ENCODE peak calls at places on chromosomes 2 and 18, in seven cellular contexts. One of them, this sample, is unnamed.

GRCh38 chr18:42508683-42509347 is 553.8 kb downstream of the PIK3C3 start:
- DNase-seq in SK-N-SH: no peak
- DNase-seq in HepG2: no peak
- DNase-seq in K562: no peak
- DNase-seq in HCT116: no peak
- DNase-seq in GM12878: no peak
- DNase-seq in H1: no peak
- DNase-seq in this sample: no peak

GRCh38 chr2:99715956-99716355 is 226.1 kb upstream of the REV1 start:
- DNase-seq in HCT116: no peak
- DNase-seq in H1: no peak
- DNase-seq in K562: no peak
- DNase-seq in HepG2: no peak
- DNase-seq in SK-N-SH: no peak
- DNase-seq in GM12878: no peak
- DNase-seq in this sample: no peak

GRCh38 chr2:216308532-216308931 is 63.8 kb downstream of the MARCHF4 start:
- DNase-seq in HCT116: no peak
- DNase-seq in GM12878: no peak
- DNase-seq in SK-N-SH: no peak
- DNase-seq in H1: no peak
- DNase-seq in HepG2: no peak
- DNase-seq in K562: no peak
- DNase-seq in this sample: no peak

GRCh38 chr2:70518557-70518956 is 35.1 kb downstream of the TGFA start:
- DNase-seq in K562: no peak
- DNase-seq in H1: no peak
- DNase-seq in GM12878: no peak
- DNase-seq in SK-N-SH: no peak
- DNase-seq in HCT116: no peak
- DNase-seq in HepG2: no peak
- DNase-seq in this sample: no peak

GRCh38 chr2:240793313-240794177 is 26.5 kb downstream of the KIF1A start:
- DNase-seq in HCT116: no peak
- DNase-seq in K562: no peak
- DNase-seq in GM12878: no peak
- DNase-seq in SK-N-SH: no peak
- DNase-seq in HepG2: no peak
- DNase-seq in H1: no peak
- DNase-seq in this sample: peak

GRCh38 chr2:148970393-148970792 is 68.1 kb upstream of the LYPD6B start:
- DNase-seq in H1: no peak
- DNase-seq in K562: no peak
- DNase-seq in SK-N-SH: no peak
- DNase-seq in HCT116: no peak
- DNase-seq in GM12878: no peak
- DNase-seq in HepG2: no peak
- DNase-seq in this sample: no peak

GRCh38 chr18:55018602-55019001 is 59.3 kb upstream of the CCDC68 start:
- DNase-seq in SK-N-SH: no peak
- DNase-seq in HCT116: no peak
- DNase-seq in GM12878: no peak
- DNase-seq in K562: no peak
- DNase-seq in HepG2: no peak
- DNase-seq in H1: no peak
- DNase-seq in this sample: no peak

GRCh38 chr18:11379660-11380059 is 229.7 kb upstream of the SLC35G4 start:
- DNase-seq in HCT116: no peak
- DNase-seq in SK-N-SH: no peak
- DNase-seq in GM12878: no peak
- DNase-seq in HepG2: no peak
- DNase-seq in H1: no peak
- DNase-seq in K562: no peak
- DNase-seq in this sample: no peak

GRCh38 chr18:75691483-75691882 is 264.0 kb upstream of the SMIM21 start:
- DNase-seq in GM12878: no peak
- DNase-seq in K562: no peak
- DNase-seq in SK-N-SH: no peak
- DNase-seq in H1: no peak
- DNase-seq in HepG2: no peak
- DNase-seq in HCT116: no peak
- DNase-seq in this sample: no peak

GRCh38 chr2:28394997-28395333 is 2.3 kb downstream of the FOSL2 start:
- DNase-seq in H1: no peak
- DNase-seq in HepG2: no peak
- DNase-seq in GM12878: no peak
- DNase-seq in SK-N-SH: no peak
- DNase-seq in HCT116: no peak
- DNase-seq in K562: no peak
- DNase-seq in this sample: no peak

GRCh38 chr2:222427606-222428320 is 3.4 kb downstream of the SGPP2 start:
- DNase-seq in H1: no peak
- DNase-seq in HCT116: no peak
- DNase-seq in SK-N-SH: no peak
- DNase-seq in K562: no peak
- DNase-seq in HepG2: no peak
- DNase-seq in GM12878: no peak
- DNase-seq in this sample: no peak
- TF ChIP-seq JUND in H1: no peak
- TF ChIP-seq JUND in HCT116: no peak
- TF ChIP-seq JUND in SK-N-SH: no peak
- TF ChIP-seq JUND in K562: no peak
- TF ChIP-seq JUND in HepG2: no peak
- TF ChIP-seq JUND in GM12878: no peak
- TF ChIP-seq JUND in this sample: no peak

DNA sequence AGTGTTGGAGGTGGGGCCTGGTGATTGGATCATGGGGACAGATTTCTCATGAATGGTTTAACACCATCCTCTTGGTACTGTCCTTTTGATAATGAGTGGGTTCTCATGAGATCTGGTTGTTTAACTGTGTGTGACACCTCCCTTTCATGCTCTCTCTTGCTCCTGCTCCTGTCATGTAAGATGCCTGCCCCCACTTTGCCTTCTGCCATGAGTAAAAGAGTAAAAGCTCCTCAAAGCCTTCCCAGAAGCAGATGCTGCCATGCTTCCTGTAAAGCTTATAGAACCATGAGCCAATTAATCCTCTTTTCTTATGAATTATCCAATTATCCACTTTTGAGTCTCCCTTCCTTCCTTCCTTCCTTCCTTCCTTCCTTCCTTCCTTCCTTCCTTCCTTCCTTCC is 317.7 kb downstream of the RDH14 start:
- DNase-seq in HepG2: no peak
- DNase-seq in SK-N-SH: no peak
- DNase-seq in HCT116: no peak
- DNase-seq in GM12878: no peak
- DNase-seq in H1: no peak
- DNase-seq in K562: no peak
- DNase-seq in this sample: no peak
- TF ChIP-seq JUND in HepG2: no peak
- TF ChIP-seq JUND in SK-N-SH: no peak
- TF ChIP-seq JUND in HCT116: no peak
- TF ChIP-seq JUND in GM12878: no peak
- TF ChIP-seq JUND in H1: no peak
- TF ChIP-seq JUND in K562: no peak
- TF ChIP-seq JUND in this sample: no peak

DNA sequence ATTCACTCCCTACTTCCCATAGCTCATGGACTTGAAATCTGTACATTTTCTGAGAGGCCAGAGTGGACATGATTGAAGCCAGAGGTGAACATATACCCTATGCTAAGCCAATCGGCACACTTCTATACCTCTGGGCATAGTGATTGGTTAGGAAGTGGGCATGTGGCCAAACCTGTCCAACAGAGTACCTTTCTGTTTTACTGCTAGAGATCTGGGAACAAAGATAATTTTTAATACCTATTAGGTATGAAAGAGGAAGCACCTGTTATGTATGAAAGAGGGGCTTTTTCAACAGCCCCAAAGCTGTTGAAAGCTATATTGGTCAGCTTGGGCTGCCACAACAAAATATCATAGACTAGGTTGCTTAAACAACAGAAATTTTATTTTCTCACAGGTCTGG is 27.7 kb downstream of the METTL8 start:
- DNase-seq in GM12878: no peak
- DNase-seq in HepG2: no peak
- DNase-seq in SK-N-SH: no peak
- DNase-seq in HCT116: no peak
- DNase-seq in H1: no peak
- DNase-seq in K562: no peak
- DNase-seq in this sample: peak
- TF ChIP-seq JUND in GM12878: no peak
- TF ChIP-seq JUND in HepG2: no peak
- TF ChIP-seq JUND in SK-N-SH: no peak
- TF ChIP-seq JUND in HCT116: no peak
- TF ChIP-seq JUND in H1: no peak
- TF ChIP-seq JUND in K562: no peak
- TF ChIP-seq JUND in this sample: no peak

DNA sequence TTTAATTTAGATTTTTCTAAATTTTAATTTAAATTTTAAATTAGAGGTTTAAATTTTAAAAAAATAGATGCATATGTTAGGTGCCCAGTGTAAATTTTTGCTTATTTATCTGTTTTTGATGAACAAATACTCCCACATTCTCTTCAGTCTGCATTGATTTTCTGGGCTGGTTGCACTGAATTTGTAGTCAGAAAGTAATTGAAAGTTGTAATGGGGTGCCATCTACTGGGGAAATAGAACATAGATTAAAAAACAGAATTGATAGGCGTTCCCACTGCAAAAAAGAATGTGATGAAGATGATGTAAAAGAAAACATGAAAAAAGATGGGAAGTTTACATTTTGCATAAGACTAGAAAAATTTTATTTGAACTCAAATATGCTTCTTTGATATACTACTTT is 51.7 kb upstream of the CCDC85A start:
- DNase-seq in HCT116: peak
- DNase-seq in SK-N-SH: peak
- DNase-seq in K562: peak
- DNase-seq in H1: no peak
- DNase-seq in GM12878: no peak
- DNase-seq in HepG2: peak
- DNase-seq in this sample: peak
- TF ChIP-seq JUND in HCT116: no peak
- TF ChIP-seq JUND in SK-N-SH: no peak
- TF ChIP-seq JUND in K562: no peak
- TF ChIP-seq JUND in H1: no peak
- TF ChIP-seq JUND in GM12878: no peak
- TF ChIP-seq JUND in HepG2: no peak
- TF ChIP-seq JUND in this sample: no peak

GRCh38 chr2:3464401-3465005 is 54.8 kb downstream of the ADI1 start:
- DNase-seq in HepG2: no peak
- DNase-seq in K562: no peak
- DNase-seq in GM12878: no peak
- DNase-seq in H1: no peak
- DNase-seq in HCT116: no peak
- DNase-seq in SK-N-SH: no peak
- DNase-seq in this sample: no peak
- TF ChIP-seq JUND in HepG2: no peak
- TF ChIP-seq JUND in K562: no peak
- TF ChIP-seq JUND in GM12878: no peak
- TF ChIP-seq JUND in H1: no peak
- TF ChIP-seq JUND in HCT116: no peak
- TF ChIP-seq JUND in SK-N-SH: no peak
- TF ChIP-seq JUND in this sample: no peak

GRCh38 chr2:42960835-42961165 is 168.4 kb upstream of the HAAO start:
- DNase-seq in K562: no peak
- DNase-seq in SK-N-SH: no peak
- DNase-seq in HepG2: no peak
- DNase-seq in H1: no peak
- DNase-seq in HCT116: no peak
- DNase-seq in GM12878: no peak
- DNase-seq in this sample: no peak
- TF ChIP-seq JUND in K562: no peak
- TF ChIP-seq JUND in SK-N-SH: no peak
- TF ChIP-seq JUND in HepG2: no peak
- TF ChIP-seq JUND in H1: no peak
- TF ChIP-seq JUND in HCT116: no peak
- TF ChIP-seq JUND in GM12878: no peak
- TF ChIP-seq JUND in this sample: no peak

GRCh38 chr2:51201295-51201694 is 169.4 kb upstream of the NRXN1 start:
- DNase-seq in K562: no peak
- DNase-seq in H1: no peak
- DNase-seq in HepG2: no peak
- DNase-seq in GM12878: no peak
- DNase-seq in HCT116: no peak
- DNase-seq in SK-N-SH: peak
- DNase-seq in this sample: no peak
- TF ChIP-seq JUND in K562: no peak
- TF ChIP-seq JUND in H1: no peak
- TF ChIP-seq JUND in HepG2: no peak
- TF ChIP-seq JUND in GM12878: no peak
- TF ChIP-seq JUND in HCT116: no peak
- TF ChIP-seq JUND in SK-N-SH: no peak
- TF ChIP-seq JUND in this sample: no peak

GRCh38 chr2:196404276-196404675 is 232.9 kb upstream of the STK17B start:
- DNase-seq in HCT116: no peak
- DNase-seq in SK-N-SH: no peak
- DNase-seq in H1: no peak
- DNase-seq in GM12878: no peak
- DNase-seq in HepG2: no peak
- DNase-seq in K562: no peak
- DNase-seq in this sample: no peak

GRCh38 chr2:196403471-196403870 is 232.1 kb upstream of the STK17B start:
- DNase-seq in K562: no peak
- DNase-seq in HCT116: no peak
- DNase-seq in GM12878: no peak
- DNase-seq in SK-N-SH: no peak
- DNase-seq in HepG2: no peak
- DNase-seq in H1: no peak
- DNase-seq in this sample: no peak

DNA sequence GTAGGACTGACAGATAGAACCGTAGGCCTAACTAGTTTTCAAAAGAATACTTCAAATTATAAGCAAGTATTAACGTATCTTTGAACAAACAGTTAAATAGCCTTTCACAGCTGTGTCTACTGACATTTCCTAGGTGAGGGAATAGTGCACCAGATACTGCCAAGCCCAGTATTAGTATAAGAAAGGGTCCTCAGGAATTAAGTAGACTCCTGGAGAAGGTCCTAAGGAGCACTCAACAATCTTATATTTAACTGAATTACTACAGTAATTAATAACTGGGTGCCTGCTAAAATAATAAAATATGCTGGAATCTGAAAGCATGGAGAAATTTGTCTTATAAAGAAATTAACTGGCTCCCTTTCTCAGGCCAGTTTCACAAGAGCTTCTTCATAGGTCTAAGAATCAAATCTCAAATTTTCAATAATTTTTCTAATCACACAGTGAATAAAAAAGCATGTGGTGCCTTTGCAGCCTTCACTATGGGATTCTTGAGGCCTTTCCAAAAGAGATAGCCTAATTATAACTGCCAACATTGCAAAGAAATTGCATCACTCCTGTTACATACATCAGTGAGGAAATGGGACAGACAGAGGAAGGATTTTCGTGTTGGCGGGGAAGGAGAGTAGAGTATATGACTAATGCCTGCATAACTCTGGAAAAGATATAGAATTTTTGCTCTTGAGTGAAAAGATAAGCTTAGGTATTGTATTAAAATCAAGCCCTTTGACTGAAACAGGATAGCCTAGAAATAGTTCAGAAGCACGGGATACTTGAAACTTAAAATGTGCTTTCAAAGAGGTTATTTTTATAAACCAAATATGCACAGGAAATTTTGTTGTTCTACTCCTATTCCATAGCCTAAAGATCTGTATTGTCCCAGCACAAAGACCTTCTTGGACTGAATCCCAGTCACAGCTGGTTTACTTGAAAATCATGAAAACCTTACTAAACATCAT is 228.6 kb upstream of the STK17B start:
- DNase-seq in HepG2: no peak
- DNase-seq in GM12878: no peak
- DNase-seq in H1: no peak
- DNase-seq in K562: peak
- DNase-seq in HCT116: peak
- DNase-seq in SK-N-SH: no peak
- DNase-seq in this sample: no peak
- TF ChIP-seq JUND in HepG2: no peak
- TF ChIP-seq JUND in GM12878: no peak
- TF ChIP-seq JUND in H1: no peak
- TF ChIP-seq JUND in K562: peak
- TF ChIP-seq JUND in HCT116: peak
- TF ChIP-seq JUND in SK-N-SH: peak
- TF ChIP-seq JUND in this sample: no peak